ENCODE peak calls at places on chromosome 13, in seven cellular contexts. N is GM12892, E is H1, U is K562, J is SK-N-SH, K is GM12878, B is HepG2. A is an unnamed sample.

GRCh38 chr13:113124211-113125025 is 1.8 kb downstream of the F10 start:
- DNase-seq in N (no peak), E (no peak), U (no peak), J (no peak), K (no peak), B (no peak), A (no peak)

GRCh38 chr13:110519506-110519905 is 42.0 kb downstream of the RAB20 start:
- DNase-seq in N (no peak), E (no peak), U (no peak), J (no peak), K (no peak), B (no peak), A (no peak)

GRCh38 chr13:81207221-81207620 is 866.3 kb upstream of the SPRY2 start:
- DNase-seq in N (no peak), E (no peak), U (no peak), J (no peak), K (no peak), B (no peak), A (no peak)

GRCh38 chr13:61664821-61665705 is 249.4 kb upstream of the PCDH20 start:
- DNase-seq in N (no peak), E (no peak), U (no peak), J (no peak), K (no peak), B (peak), A (no peak)

GRCh38 chr13:113139580-113139979 is 17.0 kb downstream of the F10 start:
- DNase-seq in N (no peak), E (no peak), U (no peak), J (no peak), K (no peak), B (peak), A (no peak)

GRCh38 chr13:109968876-109969577 is 182.6 kb upstream of the IRS2 start:
- DNase-seq in N (no peak), E (no peak), U (no peak), J (no peak), K (no peak), B (no peak), A (no peak)

GRCh38 chr13:110045919-110046318 is 259.5 kb upstream of the IRS2 start:
- DNase-seq in N (no peak), E (no peak), U (no peak), J (no peak), K (no peak), B (no peak), A (no peak)

GRCh38 chr13:82749551-82749950 is 1132.7 kb downstream of the SLITRK1 start:
- DNase-seq in N (no peak), E (no peak), U (no peak), J (no peak), K (no peak), B (no peak), A (no peak)

GRCh38 chr13:44969858-44970484 is 19.3 kb downstream of the NUFIP1 start:
- DNase-seq in N (no peak), E (no peak), U (peak), J (peak), K (no peak), B (peak), A (no peak)

GRCh38 chr13:89763011-89763410 is 1584.5 kb upstream of the MIR17HG start:
- DNase-seq in N (no peak), E (no peak), U (no peak), J (no peak), K (no peak), B (no peak), A (no peak)

GRCh38 chr13:113309481-113309880 is 12.4 kb downstream of the LAMP1 start:
- DNase-seq in N (no peak), E (no peak), U (no peak), J (no peak), K (no peak), B (no peak), A (no peak)

GRCh38 chr13:103140001-103140671 is 73.9 kb upstream of the SLC10A2 start:
- DNase-seq in N (no peak), E (no peak), U (peak), J (peak), K (peak), B (peak), A (peak)

GRCh38 chr13:95716231-95716630 is 39.3 kb downstream of the DNAJC3 start:
- DNase-seq in N (no peak), E (no peak), U (no peak), J (no peak), K (no peak), B (no peak), A (no peak)

GRCh38 chr13:107964356-107964755 is 251.0 kb downstream of the LIG4 start:
- DNase-seq in N (no peak), E (no peak), U (no peak), J (no peak), K (no peak), B (no peak), A (no peak)

GRCh38 chr13:76641056-76641455 is 245.1 kb downstream of the KCTD12 start:
- DNase-seq in N (no peak), E (no peak), U (no peak), J (peak), K (no peak), B (no peak), A (no peak)
- TF ChIP-seq TAF1 in N (no peak), E (no peak), U (no peak), J (no peak), K (no peak), B (no peak), A (no peak)

DNA sequence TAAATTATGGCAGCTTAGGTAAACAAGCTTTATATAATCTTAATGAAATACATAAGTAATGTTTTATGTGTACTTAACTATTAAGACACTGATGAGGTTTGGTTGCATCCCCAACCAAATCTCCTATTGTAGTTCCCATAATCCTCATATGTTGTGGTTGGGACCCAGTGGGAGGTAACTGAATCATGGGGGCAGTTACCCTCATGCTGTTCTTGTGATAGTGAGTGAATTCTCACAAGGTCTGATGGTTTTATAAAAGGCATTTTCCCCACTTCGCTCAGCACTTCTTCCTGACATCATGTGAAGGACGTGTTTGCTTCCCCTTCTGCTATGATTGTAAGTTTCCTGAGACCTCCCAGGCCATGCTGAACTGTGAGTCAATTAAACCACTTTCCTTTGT is 212.7 kb downstream of the DIAPH3 start:
- DNase-seq in N (no peak), E (no peak), U (no peak), J (no peak), K (no peak), B (no peak), A (no peak)
- TF ChIP-seq TAF1 in N (no peak), E (no peak), U (no peak), J (no peak), K (no peak), B (no peak), A (no peak)

GRCh38 chr13:51252954-51253531 is 30.8 kb downstream of the FAM124A start:
- DNase-seq in N (no peak), E (no peak), U (no peak), J (no peak), K (peak), B (no peak), A (no peak)
- TF ChIP-seq TAF1 in N (no peak), E (no peak), U (no peak), J (no peak), K (no peak), B (no peak), A (no peak)

DNA sequence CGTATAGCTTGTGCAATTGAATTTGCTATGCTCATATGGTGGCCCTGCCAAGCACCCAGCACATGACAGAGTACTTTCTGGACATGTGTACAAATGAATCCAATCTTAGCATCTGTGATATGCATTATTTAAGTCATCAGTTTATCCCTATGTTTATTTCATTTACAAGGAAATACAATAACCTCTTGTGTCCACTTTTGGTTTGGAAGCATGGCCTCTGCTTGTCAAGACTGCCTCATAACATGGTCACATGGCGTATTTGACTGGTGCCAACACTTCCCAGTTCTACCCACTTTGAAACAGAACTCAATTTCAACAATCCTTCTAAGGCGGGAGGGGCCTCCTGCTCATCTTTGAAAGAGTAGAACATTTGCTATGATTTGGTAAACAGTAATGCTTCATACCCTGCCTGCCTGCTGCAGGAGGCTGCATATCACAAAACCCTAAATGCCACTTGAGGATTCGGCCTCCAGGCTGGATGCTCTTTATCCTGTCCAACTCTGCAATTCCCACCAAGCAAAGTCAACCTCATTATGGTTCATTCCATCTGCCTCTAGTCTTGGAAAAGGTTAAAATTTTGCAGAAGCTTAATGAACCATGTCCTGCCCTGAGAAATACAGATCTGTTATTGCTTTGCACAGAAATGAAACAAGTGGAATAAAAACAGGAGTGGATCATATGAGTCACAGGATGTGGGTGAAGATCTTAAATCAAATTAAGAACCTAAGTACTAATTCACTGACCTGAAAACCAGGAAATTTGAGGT is 151.3 kb downstream of the CYSLTR2 start:
- DNase-seq in N (no peak), E (no peak), U (no peak), J (no peak), K (no peak), B (no peak), A (no peak)
- TF ChIP-seq TAF1 in N (no peak), E (no peak), U (no peak), J (no peak), K (no peak), B (no peak), A (no peak)

GRCh38 chr13:21341637-21342422 is 117.3 kb downstream of the ZDHHC20 start:
- DNase-seq in N (no peak), E (no peak), U (no peak), J (no peak), K (no peak), B (no peak), A (no peak)

GRCh38 chr13:21342699-21343442 is 116.2 kb downstream of the ZDHHC20 start:
- DNase-seq in N (no peak), E (no peak), U (no peak), J (no peak), K (no peak), B (no peak), A (no peak)

GRCh38 chr13:21336609-21337008 is 122.5 kb downstream of the ZDHHC20 start:
- DNase-seq in N (no peak), E (no peak), U (no peak), J (no peak), K (no peak), B (no peak), A (no peak)

GRCh38 chr13:21338651-21339278 is 120.3 kb downstream of the ZDHHC20 start:
- DNase-seq in N (no peak), E (no peak), U (no peak), J (no peak), K (no peak), B (no peak), A (no peak)

DNA sequence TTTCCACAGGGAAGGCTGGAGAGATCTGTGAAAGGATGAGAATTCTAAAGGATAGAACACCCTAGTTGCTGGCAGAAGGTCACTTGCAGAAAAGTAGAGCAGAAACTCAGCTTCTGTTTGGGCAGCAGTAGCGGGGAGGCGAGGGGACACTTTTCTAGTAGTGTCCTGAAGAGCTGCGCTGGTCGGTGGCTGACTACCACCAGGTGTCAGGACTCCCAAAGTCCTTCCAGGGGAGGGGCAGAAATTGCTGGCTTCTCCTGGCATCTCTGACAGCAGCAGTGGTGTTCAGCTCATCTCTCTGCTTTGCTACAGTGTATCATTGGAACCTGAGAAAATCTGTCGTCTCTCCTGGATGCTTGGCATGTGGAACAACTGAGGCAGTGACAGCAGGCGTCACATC is 120.9 kb downstream of the ZDHHC20 start:
- DNase-seq in N (no peak), E (no peak), U (peak), J (no peak), K (no peak), B (peak), A (no peak)
- TF ChIP-seq TAF1 in N (no peak), E (no peak), U (no peak), J (no peak), K (no peak), B (no peak), A (no peak)

GRCh38 chr13:52162279-52163101 is 3.1 kb upstream of the NEK3 start:
- DNase-seq in N (no peak), E (no peak), U (peak), J (no peak), K (no peak), B (peak), A (no peak)

GRCh38 chr13:52164989-52165388 is 5.6 kb upstream of the NEK3 start:
- DNase-seq in N (no peak), E (no peak), U (no peak), J (no peak), K (no peak), B (no peak), A (no peak)

GRCh38 chr13:52169839-52170238 is 10.4 kb upstream of the NEK3 start:
- DNase-seq in N (no peak), E (no peak), U (no peak), J (no peak), K (no peak), B (no peak), A (no peak)

GRCh38 chr13:52161193-52161646 is 1.8 kb upstream of the NEK3 start:
- DNase-seq in N (no peak), E (no peak), U (no peak), J (no peak), K (no peak), B (peak), A (no peak)

DNA sequence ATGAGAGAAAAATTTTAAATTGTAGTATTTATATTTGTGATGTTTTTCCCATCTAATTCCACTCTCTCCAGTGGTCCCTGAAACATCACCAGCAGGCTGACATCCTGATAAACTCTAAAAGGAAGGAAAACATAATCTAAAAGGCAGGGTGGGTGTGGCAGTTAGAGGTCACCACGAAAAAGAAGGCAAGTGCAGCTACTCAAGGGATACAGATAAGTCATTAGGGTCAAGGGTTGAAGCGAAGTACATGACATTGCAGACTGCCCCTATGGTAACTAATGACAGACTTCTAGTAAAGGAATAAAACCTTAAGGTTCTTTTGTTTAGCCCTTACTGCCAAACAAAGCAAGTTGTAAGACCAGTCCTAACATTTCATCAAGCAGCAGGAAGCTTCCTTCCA is 6.0 kb upstream of the NEK3 start:
- DNase-seq in N (no peak), E (no peak), U (peak), J (no peak), K (no peak), B (no peak), A (no peak)
- TF ChIP-seq TAF1 in N (no peak), E (no peak), U (no peak), J (no peak), K (no peak), B (no peak), A (no peak)

DNA sequence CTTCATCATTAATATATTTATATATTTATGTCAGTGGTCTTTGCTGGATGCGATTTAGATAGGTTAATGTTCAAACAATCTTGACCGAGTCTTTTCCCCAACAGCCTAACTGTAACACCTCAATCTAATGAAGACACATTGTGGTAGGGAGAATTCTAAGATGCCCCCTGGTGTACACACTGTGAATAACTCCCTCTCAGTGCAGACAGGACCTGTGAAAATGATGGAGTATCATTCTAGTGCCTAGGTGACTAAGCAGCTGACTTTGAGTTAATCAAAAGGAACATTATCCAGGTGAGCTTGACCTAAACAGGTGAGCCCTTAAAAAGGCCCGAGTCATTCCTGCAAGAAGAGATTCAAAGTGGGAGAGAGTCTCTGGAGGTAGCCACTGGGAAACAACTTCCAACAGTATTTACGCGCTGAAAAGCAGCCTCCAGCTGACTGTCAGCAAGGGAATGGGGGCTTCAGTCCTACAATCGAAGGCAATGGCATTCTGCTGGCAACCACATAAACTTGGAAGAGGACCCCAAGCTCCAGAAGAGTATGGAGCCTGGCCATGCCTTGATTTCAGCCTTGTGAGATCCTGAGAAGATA is 28.0 kb upstream of the KBTBD7 start:
- DNase-seq in N (peak), E (peak), U (peak), J (peak), K (peak), B (peak), A (peak)
- TF ChIP-seq TAF1 in N (no peak), E (no peak), U (no peak), J (no peak), K (no peak), B (no peak), A (no peak)

DNA sequence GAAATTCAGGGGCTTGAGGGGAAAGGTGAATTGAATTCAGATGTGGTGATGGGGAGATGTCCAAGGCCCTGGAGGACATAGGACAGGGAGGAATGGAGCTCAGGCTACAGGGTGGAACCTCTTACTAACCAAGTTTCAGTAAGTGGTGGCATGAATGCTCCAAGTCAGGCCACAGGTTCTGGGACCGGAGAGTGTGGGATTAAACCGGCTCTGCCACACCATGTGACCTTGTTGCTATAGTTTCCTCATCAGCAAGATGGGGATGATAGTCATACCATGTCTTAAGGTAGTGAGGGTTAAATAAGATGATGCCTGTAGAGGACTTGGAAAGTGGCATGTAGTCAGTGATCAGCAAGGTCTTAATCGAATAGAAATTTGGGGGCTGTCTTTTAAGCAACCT is 16.3 kb downstream of the GPR183 start:
- DNase-seq in N (no peak), E (no peak), U (no peak), J (no peak), K (no peak), B (no peak), A (no peak)
- TF ChIP-seq TAF1 in N (no peak), E (no peak), U (no peak), J (no peak), K (no peak), B (no peak), A (no peak)

DNA sequence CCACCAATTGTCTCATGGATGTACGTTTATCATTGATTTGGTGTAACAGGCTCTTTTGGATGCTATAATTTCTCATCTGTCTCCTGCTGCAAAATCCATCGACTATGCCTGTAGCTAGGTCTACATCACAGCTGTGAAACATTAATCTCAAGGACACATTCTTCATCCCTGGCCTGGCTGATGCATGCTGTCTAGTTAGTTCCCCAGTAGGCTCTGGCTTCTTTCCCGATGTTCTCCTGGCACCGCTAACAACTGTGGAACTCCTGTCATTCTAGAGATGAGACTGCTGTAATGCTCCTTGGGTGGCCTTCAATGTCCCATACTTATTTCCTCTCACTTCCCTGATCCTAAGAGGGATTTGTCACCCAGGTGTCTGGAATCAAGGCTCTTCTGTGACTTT is 227.7 kb downstream of the DCT start:
- DNase-seq in N (no peak), E (no peak), U (no peak), J (no peak), K (no peak), B (no peak), A (no peak)
- TF ChIP-seq TAF1 in N (no peak), E (no peak), U (no peak), J (no peak), K (no peak), B (no peak), A (no peak)

GRCh38 chr13:36329355-36329754 is 16.8 kb downstream of the SPART start:
- DNase-seq in N (no peak), E (no peak), U (no peak), J (no peak), K (no peak), B (no peak), A (no peak)
- TF ChIP-seq TAF1 in N (no peak), E (no peak), U (no peak), J (no peak), K (no peak), B (no peak), A (no peak)

A was measured in GM12891.